ENCODE peak calls at places on chromosomes 7 and 10, in five cellular contexts. T is sigmoid colon, N is stomach, H is A549, V is ovary. R is an unnamed sample.

GRCh38 chr10:124354411-124355382 is 64.0 kb downstream of the OAT start:
- DNase-seq in T (no peak), H (peak), V (peak), N (peak), R (no peak)

GRCh38 chr7:122626785-122627184 is 72.1 kb downstream of the RNF133 start:
- DNase-seq in V (no peak), H (no peak), N (no peak), T (no peak), R (no peak)

GRCh38 chr10:26437637-26438461 is at the start of gene APBB1IP:
- DNase-seq in T (peak), N (peak), H (no peak), V (no peak), R (peak)

GRCh38 chr7:25196132-25196896 is 32.0 kb downstream of the NPVF start:
- DNase-seq in N (peak), T (no peak), V (no peak), H (no peak), R (no peak)

GRCh38 chr7:37405603-37406122 is 43.0 kb downstream of the ELMO1 start:
- DNase-seq in V (peak), H (no peak), N (no peak), T (no peak), R (no peak)

GRCh38 chr7:30459591-30460245 is 18.9 kb downstream of the NOD1 start:
- DNase-seq in N (no peak), V (peak), H (peak), T (peak), R (no peak)

GRCh38 chr10:34282186-34282585 is 532.9 kb downstream of the PARD3 start:
- DNase-seq in T (no peak), V (no peak), N (no peak), H (no peak), R (no peak)

GRCh38 chr7:5491251-5492044 is 67.8 kb upstream of the TNRC18 start:
- DNase-seq in V (peak), T (peak), H (no peak), N (peak), R (no peak)

GRCh38 chr10:124971276-124971675 is 29.4 kb downstream of the ZRANB1 start:
- DNase-seq in V (no peak), N (no peak), T (no peak), H (no peak), R (no peak)

GRCh38 chr7:16984346-16984745 is 102.6 kb upstream of the AGR3 start:
- DNase-seq in T (no peak), V (no peak), N (no peak), H (no peak), R (no peak)

GRCh38 chr10:62627985-62628384 is 176.5 kb upstream of the ADO start:
- DNase-seq in N (no peak), V (no peak), H (no peak), T (no peak), R (no peak)

GRCh38 chr10:2929457-2929856 is 137.9 kb upstream of the PFKP start:
- DNase-seq in V (no peak), T (no peak), H (no peak), N (no peak), R (no peak)

GRCh38 chr10:409403-410040 is 274.3 kb downstream of the ZMYND11 start:
- DNase-seq in V (no peak), H (no peak), N (no peak), T (no peak), R (no peak)

GRCh38 chr7:1434891-1435670 is 24.2 kb downstream of the MICALL2 start:
- DNase-seq in V (no peak), N (no peak), H (no peak), T (no peak), R (no peak)

GRCh38 chr10:124866812-124867211 is 65.2 kb downstream of the ABRAXAS2 start:
- DNase-seq in T (no peak), H (no peak), N (no peak), V (no peak), R (no peak)

GRCh38 chr7:132226626-132227290 is 349.5 kb downstream of the PLXNA4 start:
- DNase-seq in T (no peak), V (no peak), N (no peak), H (no peak), R (no peak)

GRCh38 chr10:47116445-47116844 is 183.6 kb upstream of the GDF10 start:
- DNase-seq in T (no peak), H (no peak), N (no peak), V (no peak), R (no peak)

GRCh38 chr10:43136995-43137700 is 1.1 kb upstream of the CSGALNACT2 start:
- DNase-seq in T (no peak), V (peak), H (no peak), N (no peak), R (no peak)

GRCh38 chr10:84237199-84238051 is 3.9 kb downstream of the LRIT1 start:
- DNase-seq in H (no peak), V (no peak), T (no peak), N (no peak), R (peak)

GRCh38 chr10:71782917-71783490 is 9.7 kb upstream of the VSIR start:
- DNase-seq in T (no peak), H (no peak), N (no peak), V (no peak), R (no peak)

GRCh38 chr10:71780161-71780560 is 6.8 kb upstream of the VSIR start:
- DNase-seq in V (no peak), T (no peak), N (no peak), H (no peak), R (no peak)

GRCh38 chr10:71782221-71782916 is 9.0 kb upstream of the VSIR start:
- DNase-seq in N (no peak), V (no peak), T (no peak), H (no peak), R (no peak)

GRCh38 chr10:71779641-71780040 is 6.3 kb upstream of the VSIR start:
- DNase-seq in T (no peak), N (no peak), H (no peak), V (no peak), R (no peak)

DNA sequence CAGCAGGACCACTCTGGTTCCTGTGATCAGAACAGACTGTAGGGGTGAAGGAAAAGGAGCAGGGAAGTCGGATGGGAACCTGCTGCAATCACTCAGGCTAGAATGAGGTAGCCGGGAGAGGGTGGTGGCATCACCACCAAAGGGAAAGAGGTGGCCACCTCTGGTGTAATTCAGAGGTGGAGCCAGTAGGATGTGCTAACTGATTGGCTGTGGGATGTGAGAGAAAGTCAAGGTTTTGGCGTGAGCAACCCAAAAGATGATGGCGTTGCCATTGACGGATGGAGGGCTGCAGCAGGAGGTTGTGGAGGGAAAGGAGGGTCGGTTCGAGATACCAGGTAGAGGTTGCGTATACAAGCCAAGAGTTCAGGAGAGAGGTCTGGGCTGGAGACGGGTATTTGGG is 7.4 kb upstream of the VSIR start:
- DNase-seq in T (no peak), V (no peak), N (no peak), H (no peak), R (no peak)
- TF ChIP-seq CTCF in T (no peak), V (no peak), N (no peak), H (no peak), R (no peak)

GRCh38 chr7:45978010-45978681 is 57.1 kb upstream of the IGFBP3 start:
- DNase-seq in N (peak), V (no peak), H (peak), T (no peak), R (no peak)
- TF ChIP-seq EP300 in N (no peak), V (no peak), H (peak), T (no peak), R (no peak)

GRCh38 chr7:44102846-44103565 is 1.1 kb upstream of the AEBP1 start:
- DNase-seq in N (no peak), T (no peak), V (no peak), H (no peak), R (no peak)
- H3K4me3 ChIP-seq in N (no peak), T (no peak), V (no peak), H (no peak), R (no peak)

GRCh38 chr10:78046711-78047269 is 13.1 kb downstream of the RPS24 start:
- DNase-seq in V (no peak), H (no peak), T (no peak), N (no peak), R (no peak)

GRCh38 chr10:78047314-78047891 is 13.7 kb downstream of the RPS24 start:
- DNase-seq in N (peak), T (peak), H (peak), V (peak), R (peak)

GRCh38 chr10:78045856-78046255 is 12.2 kb downstream of the RPS24 start:
- DNase-seq in V (no peak), N (no peak), T (no peak), H (no peak), R (no peak)

GRCh38 chr10:78053201-78053868 is 19.7 kb downstream of the RPS24 start:
- DNase-seq in T (no peak), H (no peak), N (no peak), V (no peak), R (no peak)

DNA sequence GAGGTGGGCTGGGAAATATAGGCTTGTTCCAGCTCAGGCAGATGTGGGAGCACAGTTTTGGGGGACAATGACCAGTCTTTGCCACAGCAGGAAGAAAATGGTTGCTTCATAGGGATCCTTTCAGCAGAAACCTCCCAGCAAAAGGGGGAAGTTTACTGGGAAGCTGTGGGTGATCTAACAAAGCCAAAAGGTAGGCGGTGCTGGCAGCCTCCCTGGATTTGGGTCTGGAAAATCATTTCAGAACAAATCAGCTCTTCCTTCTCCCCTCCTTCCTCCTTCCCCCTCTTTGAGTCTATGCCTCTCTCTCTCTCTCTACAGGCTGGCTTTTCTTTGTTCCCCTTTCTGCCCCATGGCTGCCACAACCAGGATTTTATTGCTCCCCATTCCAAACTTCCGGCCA is 16.2 kb downstream of the RPS24 start:
- DNase-seq in T (no peak), V (no peak), N (no peak), H (no peak), R (no peak)
- TF ChIP-seq CTCF in T (no peak), V (no peak), N (no peak), H (no peak), R (no peak)

GRCh38 chr7:27116962-27117686 is 13.4 kb downstream of the HOXA4 start:
- DNase-seq in T (peak), V (no peak), N (no peak), H (no peak), R (no peak)

GRCh38 chr7:27113991-27114866 is 11.7 kb upstream of the HOXA2 start:
- DNase-seq in N (no peak), H (peak), V (peak), T (peak), R (peak)

GRCh38 chr7:27116521-27116946 is 14.0 kb downstream of the HOXA4 start:
- DNase-seq in T (no peak), N (no peak), V (no peak), H (no peak), R (no peak)

GRCh38 chr7:27116019-27116411 is 13.5 kb upstream of the HOXA2 start:
- DNase-seq in V (no peak), H (no peak), N (no peak), T (no peak), R (no peak)

GRCh38 chr7:27115161-27116018 is 12.9 kb upstream of the HOXA2 start:
- DNase-seq in H (peak), V (no peak), N (no peak), T (peak), R (peak)
- TF ChIP-seq EP300 in H (no peak), V (no peak), N (no peak), T (peak), R (no peak)

DNA sequence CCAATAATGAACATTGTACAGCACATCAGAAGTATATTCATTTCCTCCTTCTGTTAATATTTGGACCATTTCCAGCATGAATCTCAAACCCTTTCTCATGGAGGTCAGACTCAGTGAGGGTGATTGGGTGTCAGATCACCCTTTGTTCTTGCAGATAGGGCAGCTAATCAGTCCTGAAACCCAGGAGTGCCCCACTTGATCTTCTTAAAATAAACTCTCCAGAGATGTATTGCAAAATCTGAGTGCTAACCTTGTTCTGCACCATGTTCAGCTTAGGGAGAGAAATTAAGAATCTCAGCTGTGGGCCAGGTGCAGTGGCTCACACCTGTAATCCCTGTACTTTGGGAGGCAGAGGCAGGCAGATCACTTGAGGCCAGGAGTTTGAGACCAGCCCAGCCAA is 869.4 kb downstream of the TYW1 start:
- DNase-seq in V (no peak), H (no peak), T (no peak), N (no peak), R (no peak)
- H3K4me3 ChIP-seq in V (no peak), H (no peak), T (no peak), N (no peak), R (no peak)

DNA sequence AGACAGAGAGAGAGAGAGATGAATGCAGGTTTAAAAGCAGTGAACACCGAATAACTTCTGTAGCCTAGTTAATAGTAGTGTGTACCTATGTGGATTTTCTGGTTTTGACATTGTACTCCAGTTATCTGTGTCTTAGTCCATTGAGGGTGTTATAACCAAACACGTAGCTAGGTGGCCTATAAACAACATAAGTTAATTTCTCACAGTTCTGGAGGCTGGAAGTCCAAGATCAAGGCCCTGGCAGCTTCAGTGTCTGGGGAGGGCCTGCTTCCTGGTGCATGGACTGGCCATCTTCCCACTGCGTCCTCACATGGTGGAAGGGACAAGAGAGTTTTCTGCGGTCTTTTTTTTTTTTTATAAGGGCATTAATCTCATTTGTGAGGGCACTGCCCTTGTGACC is 23.5 kb downstream of the AOC1 start:
- DNase-seq in T (no peak), N (no peak), V (no peak), H (peak), R (no peak)
- TF ChIP-seq CTCF in T (no peak), N (no peak), V (no peak), H (no peak), R (no peak)